ENCODE peak calls at places on chromosomes 1 and 21, in four cellular contexts. R is uterus, N is mammary epithelial cell, M is adipocyte. V is an unnamed sample.

GRCh38 chr1:59990470-59990869 is 63.9 kb upstream of the CYP2J2 start:
- DNase-seq in R (no peak), N (no peak), M (no peak), V (no peak)

GRCh38 chr1:198794498-198794897 is 155.7 kb downstream of the PTPRC start:
- DNase-seq in R (no peak), N (peak; percentile 67), M (peak; percentile 51), V (no peak)

GRCh38 chr1:31397360-31398095 is 15.5 kb upstream of the SERINC2 start:
- DNase-seq in R (no peak), N (peak; percentile 56), M (peak; percentile 13), V (peak; percentile 89)

GRCh38 chr1:1337793-1338147 is 6.7 kb downstream of the TAS1R3 start:
- DNase-seq in R (no peak), N (no peak), M (no peak), V (no peak)

GRCh38 chr1:60866884-60867648 is 215.3 kb upstream of the NFIA start:
- DNase-seq in R (no peak), N (no peak), M (peak; percentile 29), V (no peak)

GRCh38 chr1:30395631-30396030 is 327.8 kb downstream of the MATN1 start:
- DNase-seq in R (no peak), N (no peak), M (no peak), V (no peak)

GRCh38 chr21:44657635-44658183 is at the start of gene KRTAP12-3:
- DNase-seq in R (no peak), N (no peak), M (no peak), V (no peak)

GRCh38 chr1:32273389-32274208 is 18.3 kb upstream of the HDAC1 start:
- DNase-seq in R (no peak), N (peak; percentile 75), M (peak; percentile 22), V (no peak)

GRCh38 chr21:27221084-27221483 is 254.2 kb upstream of the ADAMTS5 start:
- DNase-seq in R (no peak), N (no peak), M (no peak), V (no peak)
- H3K9me3 ChIP-seq in R (no peaks in the 10 kb centered on the region), N (no peaks in the 10 kb centered on the region), M (no peaks in the 10 kb centered on the region), V (peaks cover 10% of the 10 kb centered on the region)

GRCh38 chr1:182060877-182061276 is 635 bp downstream of the ZNF648 start:
- DNase-seq in R (no peak), N (no peak), M (no peak), V (no peak)
- H3K27me3 ChIP-seq in R (no peaks in the 10 kb centered on the region), N (no peaks in the 10 kb centered on the region), M (peaks cover 59% of the 10 kb centered on the region), V (no peaks in the 10 kb centered on the region)

DNA sequence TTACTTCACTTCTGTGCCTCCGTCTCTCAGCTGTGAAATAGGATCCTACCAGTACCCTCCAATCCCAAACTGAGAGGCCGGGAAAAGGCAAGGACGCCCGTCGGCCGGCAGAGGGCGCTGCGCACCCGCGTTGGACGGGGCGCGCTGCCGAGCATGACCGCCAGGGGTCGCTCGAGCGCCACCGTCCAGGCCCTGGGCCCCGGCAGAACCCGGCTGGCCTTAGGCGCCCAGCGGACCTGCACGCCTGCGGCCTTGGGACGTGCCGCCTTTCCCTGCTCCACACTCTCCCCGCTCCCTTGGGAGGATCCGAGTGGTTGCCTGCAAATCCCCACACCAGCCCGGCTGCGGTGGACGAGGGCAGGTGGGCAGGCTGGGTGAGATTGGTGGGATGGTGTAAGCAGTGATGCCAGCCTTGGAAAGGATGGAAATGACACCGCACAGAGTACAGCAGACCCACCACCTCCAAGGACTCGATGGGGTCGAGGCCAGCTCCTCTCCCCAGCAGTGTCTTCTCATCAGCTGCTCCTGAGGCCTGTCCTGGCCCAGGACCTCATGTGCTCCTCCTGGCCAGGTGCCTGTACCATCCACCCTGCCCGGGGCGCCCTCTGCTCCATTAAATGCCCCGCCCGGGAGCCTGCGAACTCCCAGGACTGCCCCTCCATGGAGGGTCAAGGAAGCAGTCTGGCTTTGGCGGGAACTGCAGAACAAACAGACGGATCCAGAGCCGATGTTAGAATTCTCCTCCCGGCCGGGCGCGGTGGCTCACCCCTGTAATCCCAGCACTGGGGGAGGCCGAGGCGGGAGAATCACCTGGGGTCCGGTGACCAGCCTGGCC is 47.4 kb upstream of the LBR start:
- DNase-seq in R (peak; percentile 80), N (peak; percentile 48), M (peak; percentile 84), V (peak; percentile 67)
- H3K4me3 ChIP-seq in R (no peak overlapping the region), N (no peak overlapping the region), M (no peak overlapping the region), V (no peak overlapping the region)

DNA sequence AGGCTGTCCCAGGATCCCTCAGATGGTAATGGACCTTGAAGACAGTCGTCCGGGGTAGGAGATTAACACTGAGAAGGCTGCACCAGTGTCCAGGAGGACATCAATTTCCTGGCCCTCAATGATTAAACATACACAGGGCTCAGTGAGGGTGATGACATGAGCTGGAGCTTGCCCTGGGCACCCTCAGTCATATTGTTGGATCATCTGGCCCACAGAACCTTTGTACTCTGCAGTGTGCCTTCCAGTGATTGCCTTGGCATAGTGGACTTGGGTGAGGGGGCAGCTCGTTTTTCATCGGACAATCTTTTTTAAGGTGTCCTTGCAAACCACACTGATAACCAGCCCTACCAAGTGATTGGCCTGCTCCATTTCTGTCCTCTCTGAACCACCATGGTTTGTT is 111.1 kb upstream of the SGIP1 start:
- DNase-seq in R (no peak), N (no peak), M (no peak), V (no peak)
- H3K9me3 ChIP-seq in R (peaks cover 3% of the 10 kb centered on the region), N (no peaks in the 10 kb centered on the region), M (peaks cover 10% of the 10 kb centered on the region), V (no peaks in the 10 kb centered on the region)

DNA sequence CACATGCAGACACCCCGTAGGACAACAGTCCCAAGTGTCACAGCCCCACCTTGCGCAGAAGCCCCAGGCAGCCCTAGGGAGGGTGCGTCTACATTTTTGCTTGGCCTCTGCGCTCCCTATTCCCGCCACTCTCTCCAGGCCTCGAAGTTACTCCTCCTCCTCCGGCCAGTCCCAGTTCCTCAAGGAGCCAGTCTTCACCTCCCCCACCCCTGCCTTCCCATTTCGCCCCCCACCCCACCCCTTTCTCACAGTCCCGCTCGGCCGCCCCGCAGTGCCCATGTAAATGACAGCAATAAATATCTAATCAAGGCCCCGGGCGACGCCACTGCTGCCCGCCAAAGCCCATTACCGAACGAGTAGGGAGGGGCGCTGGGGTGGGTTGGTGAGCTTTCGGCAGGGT is 3.2 kb downstream of the DMBX1 start:
- DNase-seq in R (no peak), N (no peak), M (no peak), V (no peak)
- H3K27me3 ChIP-seq in R (peaks cover 55% of the 10 kb centered on the region), N (peaks cover 48% of the 10 kb centered on the region), M (peaks cover 90% of the 10 kb centered on the region), V (peaks cover 10% of the 10 kb centered on the region)

GRCh38 chr1:28157901-28158300 is 18.6 kb downstream of the PTAFR start:
- DNase-seq in R (no peak), N (peak; percentile 57), M (no peak), V (no peak)

GRCh38 chr1:28156821-28157220 is 19.7 kb downstream of the PTAFR start:
- DNase-seq in R (no peak), N (no peak), M (no peak), V (peak; percentile 22)

GRCh38 chr1:28160677-28161328 is 15.7 kb downstream of the PTAFR start:
- DNase-seq in R (no peak), N (peak; percentile 57), M (peak; percentile 73), V (peak; percentile 87)

GRCh38 chr1:28161770-28162550 is 14.5 kb downstream of the PTAFR start:
- DNase-seq in R (no peak), N (no peak), M (no peak), V (no peak)

GRCh38 chr1:28159243-28159642 is 17.2 kb downstream of the PTAFR start:
- DNase-seq in R (no peak), N (no peak), M (no peak), V (no peak)
- H3K4me3 ChIP-seq in R (no peak overlapping the region), N (no peak overlapping the region), M (no peak overlapping the region), V (no peak overlapping the region)

GRCh38 chr1:247077768-247078314 is 770 bp downstream of the ZNF670 start:
- DNase-seq in R (no peak), N (no peak), M (peak; percentile 25), V (no peak)
- H3K9me3 ChIP-seq in R (no peaks in the 10 kb centered on the region), N (no peaks in the 10 kb centered on the region), M (no peaks in the 10 kb centered on the region), V (peaks cover 10% of the 10 kb centered on the region)